ENCODE peak calls at places on chromosomes 7 and 10, in five cellular contexts. Q is glutamatergic neuron, J is SK-N-SH, W is GM12865, U is H1. H is an unnamed sample.

GRCh38 chr7:107661081-107661864 is 645 bp downstream of the SLC26A4 start:
- DNase-seq in U (peak), W (peak), Q (peak), J (peak), H (no peak)

GRCh38 chr7:73541722-73542121 is 15.8 kb downstream of the BCL7B start:
- DNase-seq in W (no peak), U (no peak), J (peak), Q (no peak), H (no peak)

GRCh38 chr10:71696635-71697326 is 22.8 kb downstream of the C10orf105 start:
- DNase-seq in U (peak), Q (peak), J (peak), W (peak), H (peak)

GRCh38 chr7:26051021-26051420 is 101.0 kb upstream of the NFE2L3 start:
- DNase-seq in J (no peak), U (no peak), W (no peak), Q (no peak), H (no peak)

GRCh38 chr7:16264436-16265183 is 156.7 kb downstream of the CRPPA start:
- DNase-seq in U (no peak), J (no peak), Q (no peak), W (no peak), H (no peak)

GRCh38 chr7:154832557-154833138 is 170.3 kb downstream of the PAXIP1 start:
- DNase-seq in W (peak), Q (no peak), J (peak), U (peak), H (no peak)

GRCh38 chr7:20165146-20165510 is 52.1 kb downstream of the MACC1 start:
- DNase-seq in Q (no peak), J (no peak), W (no peak), U (no peak), H (no peak)

GRCh38 chr10:114308470-114309110 is 69.5 kb downstream of the VWA2 start:
- DNase-seq in Q (no peak), J (no peak), U (no peak), W (peak), H (no peak)

GRCh38 chr10:118253397-118253796 is 88.7 kb downstream of the FAM204A start:
- DNase-seq in W (no peak), Q (no peak), J (no peak), U (no peak), H (no peak)

GRCh38 chr10:82813856-82814255 is 938.9 kb downstream of the NRG3 start:
- DNase-seq in W (no peak), J (no peak), Q (no peak), U (no peak), H (no peak)

GRCh38 chr10:76624470-76624869 is 1013.1 kb downstream of the KCNMA1 start:
- DNase-seq in U (no peak), W (peak), J (no peak), Q (no peak), H (no peak)

GRCh38 chr10:99775850-99776249 is 6.6 kb upstream of the ABCC2 start:
- DNase-seq in Q (no peak), J (peak), U (no peak), W (no peak), H (no peak)

GRCh38 chr7:73964786-73965185 is 63.2 kb upstream of the ELN start:
- DNase-seq in W (no peak), Q (no peak), U (no peak), J (no peak), H (no peak)

GRCh38 chr7:15989194-15989593 is 302.7 kb upstream of the MEOX2 start:
- DNase-seq in J (no peak), W (no peak), U (no peak), Q (no peak), H (no peak)

GRCh38 chr7:39321909-39322498 is 244.2 kb upstream of the YAE1 start:
- DNase-seq in Q (peak), U (no peak), J (no peak), W (peak), H (no peak)

GRCh38 chr7:29866490-29866930 is 60.2 kb downstream of the WIPF3 start:
- DNase-seq in W (no peak), J (no peak), U (no peak), Q (no peak), H (no peak)

GRCh38 chr7:115081772-115082171 is 159.9 kb downstream of the MDFIC start:
- DNase-seq in U (no peak), J (no peak), Q (no peak), W (no peak), H (no peak)

GRCh38 chr10:72310636-72311035 is 36.9 kb downstream of the DDIT4 start:
- DNase-seq in J (no peak), U (no peak), Q (no peak), W (no peak), H (no peak)

GRCh38 chr10:69217119-69217754 is 2.9 kb upstream of the HKDC1 start:
- DNase-seq in Q (no peak), W (no peak), U (no peak), J (no peak), H (no peak)

GRCh38 chr7:140200102-140200989 is 23.6 kb upstream of the KDM7A start:
- DNase-seq in U (no peak), J (no peak), Q (no peak), W (no peak), H (no peak)

GRCh38 chr7:102393467-102393866 is 2.7 kb upstream of the PRKRIP1 start:
- DNase-seq in U (no peak), W (no peak), Q (no peak), J (no peak), H (no peak)

DNA sequence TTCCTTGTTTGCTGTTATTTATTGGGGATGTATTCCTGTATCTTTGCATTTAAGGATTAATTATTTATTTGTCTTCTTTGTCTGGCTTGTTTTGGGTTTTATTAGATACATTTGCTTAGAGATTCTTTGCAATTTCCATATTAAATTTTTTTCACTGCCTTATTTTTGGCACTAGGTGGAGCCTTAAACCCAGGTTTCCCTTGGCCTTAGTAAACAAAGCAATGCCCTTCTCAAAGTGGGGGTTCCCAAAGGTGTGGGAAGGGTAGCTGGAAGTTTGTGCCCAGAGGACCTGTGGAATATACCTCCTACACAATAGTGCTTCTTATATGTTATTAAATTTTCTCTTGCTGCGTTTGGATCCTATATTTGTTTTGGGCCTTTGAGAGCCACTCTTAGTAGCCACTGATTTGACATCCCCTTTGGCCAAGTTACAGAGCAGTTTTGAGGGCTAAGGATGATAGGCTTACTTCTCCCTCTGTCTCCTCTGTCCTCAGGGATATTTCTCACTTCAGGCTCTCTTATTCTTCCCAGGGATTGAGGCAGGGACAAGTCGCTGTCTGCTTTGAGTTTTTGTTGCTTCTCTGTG is 162.3 kb downstream of the ITGB1 start:
- DNase-seq in Q (no peak), W (peak), J (peak), U (no peak), H (no peak)
- TF ChIP-seq CTCF in Q (peak), W (peak), J (peak), U (peak), H (peak)

GRCh38 chr10:49736564-49737113 is 25.5 kb downstream of the OGDHL start:
- DNase-seq in J (peak), Q (no peak), U (no peak), W (no peak), H (no peak)

GRCh38 chr10:49735161-49735560 is 27.0 kb downstream of the OGDHL start:
- DNase-seq in Q (no peak), J (peak), U (no peak), W (no peak), H (no peak)

GRCh38 chr10:49734676-49735075 is 27.4 kb downstream of the OGDHL start:
- DNase-seq in U (no peak), J (no peak), W (no peak), Q (no peak), H (no peak)

GRCh38 chr10:49735848-49736563 is 26.1 kb downstream of the OGDHL start:
- DNase-seq in J (no peak), U (no peak), W (no peak), Q (no peak), H (no peak)

GRCh38 chr10:49733866-49734265 is 28.3 kb downstream of the OGDHL start:
- DNase-seq in Q (no peak), W (no peak), U (no peak), J (no peak), H (no peak)
- TF ChIP-seq CTCF in Q (no peak), W (no peak), U (no peak), J (no peak), H (no peak)

GRCh38 chr7:3399858-3400257 is 98.8 kb downstream of the SDK1 start:
- DNase-seq in U (peak), W (peak), Q (peak), J (no peak), H (no peak)
- TF ChIP-seq CTCF in U (peak), W (peak), Q (peak), J (peak), H (no peak)

GRCh38 chr10:88184543-88185297 is 321.3 kb downstream of the PTEN start:
- DNase-seq in U (no peak), J (no peak), Q (no peak), W (no peak), H (no peak)

GRCh38 chr10:88181902-88182671 is 318.7 kb downstream of the PTEN start:
- DNase-seq in W (peak), U (no peak), J (no peak), Q (no peak), H (no peak)

GRCh38 chr10:88186335-88186734 is 322.9 kb downstream of the PTEN start:
- DNase-seq in U (no peak), W (no peak), Q (no peak), J (no peak), H (no peak)

GRCh38 chr10:88187472-88187871 is 324.0 kb downstream of the PTEN start:
- DNase-seq in U (no peak), Q (no peak), W (no peak), J (no peak), H (no peak)

DNA sequence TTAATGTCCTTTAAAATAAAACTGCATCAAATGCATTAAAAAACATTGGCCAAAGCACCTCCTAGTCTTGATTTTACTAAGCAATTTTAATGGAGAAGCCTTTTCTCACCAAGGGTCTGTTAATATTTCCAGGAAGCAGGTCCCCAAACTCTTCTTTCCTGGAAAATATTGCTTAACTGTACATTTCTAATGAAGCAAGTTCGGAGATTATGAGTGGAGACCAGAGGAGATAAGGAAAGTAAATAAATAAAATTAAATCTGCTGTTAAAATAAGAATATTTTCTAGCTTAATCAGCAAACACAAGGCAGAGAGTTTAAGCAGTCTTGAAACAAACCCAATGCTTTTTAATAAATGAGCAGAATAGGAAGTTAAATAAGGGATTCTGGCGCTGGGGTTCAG is 322.4 kb downstream of the PTEN start:
- DNase-seq in Q (no peak), U (no peak), J (no peak), W (no peak), H (no peak)
- TF ChIP-seq CTCF in Q (no peak), U (no peak), J (no peak), W (no peak), H (no peak)

GRCh38 chr10:92826504-92826903 is 21.8 kb upstream of the EXOC6 start:
- DNase-seq in W (no peak), Q (no peak), U (peak), J (no peak), H (no peak)

GRCh38 chr10:92826061-92826460 is 22.3 kb upstream of the EXOC6 start:
- DNase-seq in U (no peak), Q (no peak), J (no peak), W (no peak), H (no peak)

GRCh38 chr10:92822060-92822634 is 26.2 kb upstream of the EXOC6 start:
- DNase-seq in Q (no peak), J (no peak), W (peak), U (peak), H (no peak)

GRCh38 chr10:92822964-92823363 is 25.4 kb upstream of the EXOC6 start:
- DNase-seq in W (peak), Q (no peak), J (no peak), U (no peak), H (no peak)
- TF ChIP-seq CTCF in W (no peak), Q (no peak), J (peak), U (no peak), H (no peak)

GRCh38 chr10:35324196-35324595 is 12.1 kb upstream of the CCNY start:
- DNase-seq in J (no peak), W (no peak), U (no peak), Q (no peak), H (no peak)
- TF ChIP-seq CTCF in J (no peak), W (no peak), U (no peak), Q (no peak), H (no peak)